ENCODE peak calls at places on chromosomes 16 and 17, in four cellular contexts. G is stimulated activated naive B cell treated with anti-CD40 and anti-IgM and Interleukin-4, amounts not matched to agents 10 μg/mL and 1 μg/mL and 100 μg/mL, for 72 hours; T is activated naive CD4-positive, alpha-beta T cell treated with anti-CD3 and anti-CD28 coated beads, Interleukin-2, amount 10 ng/mL, durations not matched to agents 7 days and 5 days; Z is M059J. U is an unnamed sample.

GRCh38 chr17:14061666-14062560 is 7.4 kb upstream of the COX10 start:
- DNase-seq in G (no peak), T (no peak), Z (peak; percentile 92), U (no peak)

GRCh38 chr17:73773702-73774101 is 129.5 kb upstream of the SDK2 start:
- DNase-seq in G (no peak), T (no peak), Z (peak; percentile 7), U (no peak)

GRCh38 chr17:82497483-82498405 is 21.8 kb upstream of the FOXK2 start:
- DNase-seq in G (peak; percentile 34), T (peak; percentile 64), Z (peak; percentile 39), U (no peak)

GRCh38 chr16:54582631-54583250 is 296.2 kb upstream of the IRX3 start:
- DNase-seq in G (no peak), T (no peak), Z (no peak), U (no peak)

GRCh38 chr17:61254894-61255293 is 144.7 kb upstream of the TBX2 start:
- DNase-seq in G (no peak), T (no peak), Z (no peak), U (no peak)

GRCh38 chr17:15039366-15039765 is 225.8 kb downstream of the PMP22 start:
- DNase-seq in G (no peak), T (no peak), Z (no peak), U (no peak)

GRCh38 chr17:37614391-37614790 is 5.2 kb upstream of the SYNRG start:
- DNase-seq in G (no peak), T (no peak), Z (peak; percentile 83), U (no peak)

GRCh38 chr16:2971134-2971984 is 2.2 kb downstream of the PAQR4 start:
- DNase-seq in G (no peak), T (no peak), Z (no peak), U (no peak)

GRCh38 chr17:44354582-44355309 is 8.9 kb downstream of the FAM171A2 start:
- DNase-seq in G (no peak), T (peak; percentile 66), Z (no peak), U (no peak)

GRCh38 chr16:85231959-85232358 is 119.7 kb upstream of the CIBAR2 start:
- DNase-seq in G (no peak), T (no peak), Z (no peak), U (no peak)

GRCh38 chr17:39935896-39936295 is 8.4 kb downstream of the LRRC3C start:
- DNase-seq in G (no peak), T (no peak), Z (no peak), U (no peak)

GRCh38 chr17:20066253-20066652 is 57.1 kb downstream of the SPECC1 start:
- DNase-seq in G (no peak), T (no peak), Z (peak; percentile 88), U (no peak)

GRCh38 chr16:75254359-75254837 is 3.0 kb upstream of the BCAR1 start:
- DNase-seq in G (no peak), T (no peak), Z (peak; percentile 74), U (peak; percentile 79)

GRCh38 chr16:11114366-11115164 is 141.4 kb downstream of the SOCS1 start:
- DNase-seq in G (no peak), T (peak; percentile 65), Z (no peak), U (no peak)

GRCh38 chr16:11852092-11852809 is 909 bp upstream of the RSL1D1 start:
- DNase-seq in G (no peak), T (no peak), Z (no peak), U (no peak)

GRCh38 chr17:43013296-43013695 is 6.7 kb downstream of the IFI35 start:
- DNase-seq in G (no peak), T (no peak), Z (no peak), U (no peak)

GRCh38 chr16:88527186-88527936 is 42.8 kb upstream of the ZC3H18 start:
- DNase-seq in G (peak; percentile 40), T (peak; percentile 70), Z (peak; percentile 44), U (peak; percentile 23)

GRCh38 chr17:13086142-13086769 is 68.4 kb upstream of the ELAC2 start:
- DNase-seq in G (no peak), T (no peak), Z (peak; percentile 3), U (no peak)

GRCh38 chr16:81817789-81818304 is 38.8 kb downstream of the PLCG2 start:
- DNase-seq in G (peak; percentile 66), T (peak; percentile 38), Z (no peak), U (no peak)

GRCh38 chr16:74999683-75000480 is 1.1 kb downstream of the ZNRF1 start:
- DNase-seq in G (peak; percentile 6), T (peak; percentile 80), Z (peak; percentile 60), U (peak; percentile 24)

GRCh38 chr16:10729649-10730048 is 14.0 kb upstream of the NUBP1 start:
- DNase-seq in G (no peak), T (no peak), Z (peak; percentile 81), U (no peak)

GRCh38 chr17:38703742-38704644 is 1.1 kb upstream of the MLLT6 start:
- DNase-seq in G (peak; percentile 70), T (peak; percentile 87), Z (peak; percentile 82), U (peak; percentile 44)

GRCh38 chr16:13397126-13397525 is 495.7 kb downstream of the SHISA9 start:
- DNase-seq in G (no peak), T (no peak), Z (no peak), U (no peak)

GRCh38 chr17:17724307-17724921 is 43.2 kb downstream of the RAI1 start:
- DNase-seq in G (peak; percentile 16), T (peak; percentile 39), Z (no peak), U (peak; percentile 74)

GRCh38 chr17:76966486-76967181 is 98.4 kb downstream of the MGAT5B start:
- DNase-seq in G (no peak), T (no peak), Z (no peak), U (no peak)

GRCh38 chr16:85227924-85228462 is 115.7 kb upstream of the CIBAR2 start:
- DNase-seq in G (no peak), T (no peak), Z (peak; percentile 50), U (no peak)

GRCh38 chr16:3259097-3259496 is 2.7 kb upstream of the MEFV start:
- DNase-seq in G (no peak), T (no peak), Z (peak; percentile 16), U (no peak)

GRCh38 chr16:69867796-69868565 is 83.2 kb upstream of the CLEC18A start:
- DNase-seq in G (no peak), T (no peak), Z (peak; percentile 21), U (no peak)

GRCh38 chr17:39244016-39244599 is 18.4 kb upstream of the STAC2 start:
- DNase-seq in G (peak; percentile 31), T (no peak), Z (no peak), U (no peak)

GRCh38 chr17:1562178-1562643 is 381 bp downstream of the PITPNA start:
- DNase-seq in G (no peak), T (peak; percentile 62), Z (peak; percentile 45), U (no peak)

GRCh38 chr16:9308300-9309209 is 217.1 kb downstream of the HAPSTR1 start:
- DNase-seq in G (no peak), T (no peak), Z (no peak), U (no peak)